ENCODE peak calls at places on chromosomes 7 and 10, in nine cellular contexts. T is anterior cingulate cortex; F is SW480; K is AG08395; L is A549; Q is NCI-H446; W is stimulated activated CD8-positive, alpha-beta memory T cell treated with anti-CD3 and anti-CD28 coated beads, Interleukin-15, amount 100 ng/mL, for 24 hours; X is dermis blood vessel endothelial cell; Z is amniotic stem cell. I is an unnamed sample.

GRCh38 chr10:35040761-35041501 is 49.2 kb downstream of the CUL2 start:
- DNase-seq in L (no peak), X (peak), F (no peak), Z (peak), W (no peak), K (peak), T (no peak), Q (no peak), I (no peak)

GRCh38 chr7:153446490-153446889 is 605.7 kb upstream of the DPP6 start:
- DNase-seq in L (no peak), X (no peak), W (no peak), K (no peak), Z (no peak), T (no peak), F (no peak), Q (no peak), I (no peak)

GRCh38 chr10:32210306-32211045 is 136.5 kb downstream of the EPC1 start:
- DNase-seq in L (peak), F (peak), Z (no peak), W (no peak), Q (peak), X (peak), K (peak), T (no peak), I (no peak)

GRCh38 chr10:13922591-13922990 is 335.8 kb downstream of the PRPF18 start:
- DNase-seq in W (no peak), F (no peak), T (no peak), K (peak), X (no peak), Q (no peak), L (no peak), Z (peak), I (no peak)

GRCh38 chr10:47421057-47421952 is 37.2 kb upstream of the ZNF488 start:
- DNase-seq in Z (peak), X (no peak), Q (no peak), K (peak), F (peak), L (no peak), W (no peak), T (no peak), I (no peak)

GRCh38 chr10:114364726-114365125 is 39.6 kb downstream of the AFAP1L2 start:
- DNase-seq in T (no peak), Q (no peak), W (no peak), X (no peak), F (no peak), Z (no peak), K (no peak), L (no peak), I (no peak)

GRCh38 chr7:5375925-5376324 is 47.7 kb downstream of the TNRC18 start:
- DNase-seq in K (no peak), X (no peak), T (no peak), Z (no peak), W (no peak), F (no peak), Q (no peak), L (no peak), I (no peak)

GRCh38 chr7:99195867-99196266 is 12.0 kb downstream of the KPNA7 start:
- DNase-seq in K (no peak), X (no peak), W (no peak), Q (no peak), Z (no peak), T (no peak), F (no peak), L (no peak), I (no peak)

GRCh38 chr7:5525271-5526189 is 101.9 kb upstream of the TNRC18 start:
- DNase-seq in L (peak), W (no peak), Z (no peak), X (peak), K (no peak), Q (peak), F (peak), T (no peak), I (no peak)

GRCh38 chr10:19263262-19263661 is 214.7 kb downstream of the MALRD1 start:
- DNase-seq in Z (no peak), X (no peak), Q (no peak), W (no peak), F (no peak), K (no peak), T (no peak), L (no peak), I (no peak)

GRCh38 chr10:44968101-44968886 is 8.7 kb downstream of the RASSF4 start:
- DNase-seq in L (no peak), Z (no peak), Q (no peak), W (no peak), F (no peak), X (no peak), T (peak), K (peak), I (no peak)

GRCh38 chr7:122339145-122339904 is 34.8 kb upstream of the FEZF1 start:
- DNase-seq in Z (no peak), X (no peak), T (no peak), L (no peak), K (no peak), W (no peak), F (no peak), Q (no peak), I (no peak)

GRCh38 chr7:140018125-140019043 is 44.4 kb downstream of the PARP12 start:
- DNase-seq in Q (no peak), W (no peak), X (no peak), K (no peak), Z (no peak), T (no peak), F (no peak), L (no peak), I (no peak)

GRCh38 chr7:49894543-49894942 is 121.1 kb downstream of the VWC2 start:
- DNase-seq in W (no peak), X (no peak), F (no peak), L (no peak), Z (no peak), K (no peak), Q (no peak), T (no peak), I (no peak)

GRCh38 chr10:129385600-129385999 is 81.4 kb upstream of the MGMT start:
- DNase-seq in K (no peak), X (no peak), F (no peak), Q (no peak), W (no peak), L (no peak), T (no peak), Z (no peak), I (no peak)

GRCh38 chr7:95811846-95812445 is 39.6 kb downstream of the DYNC1I1 start:
- DNase-seq in F (no peak), X (no peak), K (no peak), W (no peak), L (no peak), Z (no peak), T (no peak), Q (peak), I (no peak)

GRCh38 chr7:94980418-94981142 is 73.2 kb downstream of the PPP1R9A start:
- DNase-seq in Q (no peak), L (peak), X (no peak), T (no peak), Z (no peak), W (no peak), F (no peak), K (no peak), I (no peak)

GRCh38 chr10:29471483-29471859 is 163.3 kb downstream of the SVIL start:
- DNase-seq in K (peak), Q (no peak), T (no peak), W (no peak), L (no peak), Z (peak), F (peak), X (peak), I (no peak)

GRCh38 chr10:26269754-26270153 is 53.2 kb downstream of the GAD2 start:
- DNase-seq in Z (no peak), T (no peak), W (no peak), X (no peak), L (peak), K (peak), F (peak), Q (peak), I (no peak)

GRCh38 chr10:46552526-46553237 is 3.8 kb downstream of the GPRIN2 start:
- DNase-seq in K (no peak), Q (no peak), W (no peak), X (no peak), T (no peak), F (no peak), L (no peak), Z (no peak), I (no peak)

GRCh38 chr10:74891048-74891447 is 64.6 kb downstream of the KAT6B start:
- DNase-seq in X (no peak), Q (peak), Z (no peak), F (no peak), K (no peak), T (peak), W (no peak), L (no peak), I (no peak)

GRCh38 chr7:111091623-111092370 is 870 bp downstream of the LRRN3 start:
- DNase-seq in L (no peak), X (peak), K (no peak), W (no peak), Z (no peak), F (no peak), Q (peak), T (no peak), I (no peak)

GRCh38 chr7:123862775-123863174 is 17.8 kb downstream of the HYAL4 start:
- DNase-seq in W (no peak), T (no peak), Z (no peak), L (no peak), K (no peak), F (no peak), Q (no peak), X (no peak), I (no peak)

GRCh38 chr10:6786579-6787031 is 206.5 kb upstream of the PRKCQ start:
- DNase-seq in K (peak), Q (no peak), T (peak), L (peak), Z (peak), X (peak), F (no peak), W (no peak), I (peak)

GRCh38 chr7:93011351-93012294 is 106.2 kb downstream of the SAMD9 start:
- DNase-seq in Z (peak), L (no peak), Q (no peak), W (no peak), X (peak), T (no peak), K (peak), F (no peak), I (no peak)

GRCh38 chr7:28921822-28922221 is 36.3 kb downstream of the TRIL start:
- DNase-seq in Z (peak), W (no peak), F (peak), K (peak), L (peak), X (peak), Q (peak), T (peak), I (peak)

GRCh38 chr10:22801759-22802158 is 87.4 kb upstream of the PIP4K2A start:
- DNase-seq in K (no peak), X (no peak), W (no peak), T (no peak), F (no peak), L (no peak), Q (no peak), Z (no peak), I (no peak)

GRCh38 chr7:18771834-18772566 is 276.5 kb downstream of the HDAC9 start:
- DNase-seq in Z (no peak), Q (no peak), T (no peak), L (no peak), W (no peak), K (no peak), F (no peak), X (no peak), I (no peak)

GRCh38 chr7:94975316-94975715 is 67.9 kb downstream of the PPP1R9A start:
- DNase-seq in T (no peak), X (no peak), Q (no peak), Z (no peak), K (peak), L (no peak), W (no peak), F (no peak), I (no peak)

GRCh38 chr10:99391346-99391745 is 39.1 kb downstream of the GOT1 start:
- DNase-seq in Z (no peak), F (no peak), T (no peak), X (no peak), K (no peak), Q (no peak), W (no peak), L (no peak), I (no peak)

GRCh38 chr10:92760609-92761008 is 70.9 kb downstream of the HHEX start:
- DNase-seq in Z (peak), X (peak), W (no peak), Q (no peak), K (peak), L (peak), F (no peak), T (no peak), I (no peak)

GRCh38 chr10:78772986-78773530 is 295.7 kb upstream of the ZMIZ1 start:
- DNase-seq in X (no peak), F (no peak), L (no peak), Q (no peak), W (no peak), T (no peak), Z (no peak), K (no peak), I (no peak)

GRCh38 chr10:88903715-88904114 is 23.7 kb downstream of the STAMBPL1 start:
- DNase-seq in K (no peak), Z (no peak), Q (no peak), W (no peak), L (no peak), X (no peak), T (no peak), F (peak), I (no peak)

GRCh38 chr7:42693722-42694121 is 218.1 kb downstream of the C7orf25 start:
- DNase-seq in Z (no peak), W (no peak), T (no peak), Q (no peak), X (no peak), L (no peak), K (no peak), F (no peak), I (no peak)

GRCh38 chr10:27844223-27844622 is 98.6 kb upstream of the MKX start:
- DNase-seq in F (no peak), T (no peak), L (no peak), X (peak), Z (no peak), W (no peak), Q (no peak), K (no peak), I (no peak)

GRCh38 chr7:150904342-150904909 is 52.1 kb downstream of the AOC1 start:
- DNase-seq in Q (no peak), L (no peak), K (no peak), X (no peak), W (no peak), Z (no peak), T (no peak), F (no peak), I (no peak)

GRCh38 chr7:109402107-109402506 is 832.4 kb downstream of the DNAJB9 start:
- DNase-seq in F (no peak), L (no peak), Q (no peak), K (no peak), X (no peak), Z (no peak), W (no peak), T (no peak), I (no peak)

I was measured in hypothalamus.